ENCODE peak calls at places on chromosome 10, in seven cellular contexts. One of them, this sample, is unnamed.

GRCh38 chr10:89302628-89303027 is 782 bp downstream of the IFIT2 start:
- DNase-seq in activated CD8-positive, alpha-beta memory T cell treated with anti-CD3 and anti-CD28 coated beads, Interleukin-2, amount 50 U/mL, for 48 hours: no peak
- DNase-seq in cerebellar nuclear complex: no peak
- DNase-seq in M059J: peak; percentile 60
- DNase-seq in sigmoid colon: no peak
- DNase-seq in NCI-H1105 treated with DMSO at 0.1 percent for 48 hours: no peak
- DNase-seq in SK-N-DZ: no peak
- DNase-seq in this sample: no peak

GRCh38 chr10:70162892-70163201 is 7.5 kb downstream of the SAR1A start:
- DNase-seq in activated CD8-positive, alpha-beta memory T cell treated with anti-CD3 and anti-CD28 coated beads, Interleukin-2, amount 50 U/mL, for 48 hours: peak; percentile 65
- DNase-seq in cerebellar nuclear complex: no peak
- DNase-seq in M059J: peak; percentile 11
- DNase-seq in sigmoid colon: no peak
- DNase-seq in NCI-H1105 treated with DMSO at 0.1 percent for 48 hours: no peak
- DNase-seq in SK-N-DZ: no peak
- DNase-seq in this sample: no peak

GRCh38 chr10:22534849-22535604 is 179.4 kb downstream of the PIP4K2A start:
- DNase-seq in activated CD8-positive, alpha-beta memory T cell treated with anti-CD3 and anti-CD28 coated beads, Interleukin-2, amount 50 U/mL, for 48 hours: no peak
- DNase-seq in cerebellar nuclear complex: no peak
- DNase-seq in M059J: peak; percentile 6
- DNase-seq in sigmoid colon: no peak
- DNase-seq in NCI-H1105 treated with DMSO at 0.1 percent for 48 hours: no peak
- DNase-seq in SK-N-DZ: no peak
- DNase-seq in this sample: no peak

GRCh38 chr10:78045237-78045636 is 11.6 kb downstream of the RPS24 start:
- DNase-seq in activated CD8-positive, alpha-beta memory T cell treated with anti-CD3 and anti-CD28 coated beads, Interleukin-2, amount 50 U/mL, for 48 hours: no peak
- DNase-seq in cerebellar nuclear complex: no peak
- DNase-seq in M059J: no peak
- DNase-seq in sigmoid colon: no peak
- DNase-seq in NCI-H1105 treated with DMSO at 0.1 percent for 48 hours: no peak
- DNase-seq in SK-N-DZ: no peak
- DNase-seq in this sample: no peak

GRCh38 chr10:59242991-59243390 is 66.5 kb downstream of the PHYHIPL start:
- DNase-seq in activated CD8-positive, alpha-beta memory T cell treated with anti-CD3 and anti-CD28 coated beads, Interleukin-2, amount 50 U/mL, for 48 hours: no peak
- DNase-seq in cerebellar nuclear complex: no peak
- DNase-seq in M059J: no peak
- DNase-seq in sigmoid colon: no peak
- DNase-seq in NCI-H1105 treated with DMSO at 0.1 percent for 48 hours: no peak
- DNase-seq in SK-N-DZ: no peak
- DNase-seq in this sample: no peak

GRCh38 chr10:114437456-114438292 is 33.4 kb upstream of the AFAP1L2 start:
- DNase-seq in activated CD8-positive, alpha-beta memory T cell treated with anti-CD3 and anti-CD28 coated beads, Interleukin-2, amount 50 U/mL, for 48 hours: no peak
- DNase-seq in cerebellar nuclear complex: no peak
- DNase-seq in M059J: peak; percentile 38
- DNase-seq in sigmoid colon: no peak
- DNase-seq in NCI-H1105 treated with DMSO at 0.1 percent for 48 hours: no peak
- DNase-seq in SK-N-DZ: no peak
- DNase-seq in this sample: no peak

GRCh38 chr10:79494871-79495270 is 17.5 kb upstream of the EIF5AL1 start:
- DNase-seq in activated CD8-positive, alpha-beta memory T cell treated with anti-CD3 and anti-CD28 coated beads, Interleukin-2, amount 50 U/mL, for 48 hours: no peak
- DNase-seq in cerebellar nuclear complex: no peak
- DNase-seq in M059J: no peak
- DNase-seq in sigmoid colon: no peak
- DNase-seq in NCI-H1105 treated with DMSO at 0.1 percent for 48 hours: no peak
- DNase-seq in SK-N-DZ: no peak
- DNase-seq in this sample: no peak

GRCh38 chr10:1411956-1412355 is 325.4 kb downstream of the ADARB2 start:
- DNase-seq in activated CD8-positive, alpha-beta memory T cell treated with anti-CD3 and anti-CD28 coated beads, Interleukin-2, amount 50 U/mL, for 48 hours: no peak
- DNase-seq in cerebellar nuclear complex: no peak
- DNase-seq in M059J: no peak
- DNase-seq in sigmoid colon: no peak
- DNase-seq in NCI-H1105 treated with DMSO at 0.1 percent for 48 hours: no peak
- DNase-seq in SK-N-DZ: no peak
- DNase-seq in this sample: no peak

GRCh38 chr10:21247592-21247991 is 277.9 kb downstream of the SKIDA1 start:
- DNase-seq in activated CD8-positive, alpha-beta memory T cell treated with anti-CD3 and anti-CD28 coated beads, Interleukin-2, amount 50 U/mL, for 48 hours: no peak
- DNase-seq in cerebellar nuclear complex: no peak
- DNase-seq in M059J: no peak
- DNase-seq in sigmoid colon: no peak
- DNase-seq in NCI-H1105 treated with DMSO at 0.1 percent for 48 hours: no peak
- DNase-seq in SK-N-DZ: no peak
- DNase-seq in this sample: no peak

GRCh38 chr10:128730922-128731321 is 604.7 kb upstream of the MKI67 start:
- DNase-seq in activated CD8-positive, alpha-beta memory T cell treated with anti-CD3 and anti-CD28 coated beads, Interleukin-2, amount 50 U/mL, for 48 hours: no peak
- DNase-seq in cerebellar nuclear complex: no peak
- DNase-seq in M059J: no peak
- DNase-seq in sigmoid colon: no peak
- DNase-seq in NCI-H1105 treated with DMSO at 0.1 percent for 48 hours: no peak
- DNase-seq in SK-N-DZ: no peak
- DNase-seq in this sample: no peak

GRCh38 chr10:20515654-20516053 is 381.5 kb downstream of the NEBL start:
- DNase-seq in activated CD8-positive, alpha-beta memory T cell treated with anti-CD3 and anti-CD28 coated beads, Interleukin-2, amount 50 U/mL, for 48 hours: no peak
- DNase-seq in cerebellar nuclear complex: no peak
- DNase-seq in M059J: no peak
- DNase-seq in sigmoid colon: no peak
- DNase-seq in NCI-H1105 treated with DMSO at 0.1 percent for 48 hours: no peak
- DNase-seq in SK-N-DZ: no peak
- DNase-seq in this sample: no peak